ENCODE peak calls at places on chromosomes 12 and 14, in four cellular contexts. G, Y, S and P are unnamed samples.

GRCh38 chr12:21771311-21771710 is 3.2 kb downstream of the KCNJ8 start:
- DNase-seq in G (no peak), Y (no peak), S (peak), P (no peak)

GRCh38 chr14:61386173-61386772 is 64.9 kb downstream of the PRKCH start:
- DNase-seq in G (no peak), Y (no peak), S (no peak), P (no peak)

GRCh38 chr12:68532887-68533248 is 77.8 kb upstream of the RAP1B start:
- DNase-seq in G (no peak), Y (no peak), S (no peak), P (no peak)

GRCh38 chr12:76024942-76025600 is 6.5 kb downstream of the PHLDA1 start:
- DNase-seq in G (no peak), Y (no peak), S (peak), P (no peak)

GRCh38 chr14:61768240-61768639 is 6.0 kb downstream of the SNAPC1 start:
- DNase-seq in G (no peak), Y (no peak), S (no peak), P (no peak)

GRCh38 chr12:49885118-49885517 is 18.6 kb downstream of the FAIM2 start:
- DNase-seq in G (no peak), Y (no peak), S (no peak), P (no peak)

GRCh38 chr12:92431146-92431545 is 271.6 kb upstream of the PLEKHG7 start:
- DNase-seq in G (no peak), Y (no peak), S (no peak), P (peak)

GRCh38 chr12:68327896-68328295 is 4.3 kb downstream of the MDM1 start:
- DNase-seq in G (no peak), Y (no peak), S (no peak), P (no peak)

GRCh38 chr12:59678759-59679411 is 83.1 kb downstream of the SLC16A7 start:
- DNase-seq in G (peak), Y (no peak), S (no peak), P (no peak)

GRCh38 chr14:104301731-104302460 is 163.5 kb downstream of the KIF26A start:
- DNase-seq in G (no peak), Y (no peak), S (no peak), P (no peak)

GRCh38 chr12:14577344-14577743 is 9.7 kb upstream of the PLBD1 start:
- DNase-seq in G (no peak), Y (no peak), S (no peak), P (no peak)

GRCh38 chr14:76977793-76978730 is 50.4 kb downstream of the IRF2BPL start:
- DNase-seq in G (peak), Y (peak), S (peak), P (peak)

GRCh38 chr14:73662439-73663056 is 17.8 kb downstream of the DNAL1 start:
- DNase-seq in G (peak), Y (no peak), S (peak), P (peak)

GRCh38 chr12:9064201-9064814 is 51.4 kb downstream of the A2M start:
- DNase-seq in G (peak), Y (peak), S (peak), P (peak)

GRCh38 chr12:15532364-15532977 is 210.2 kb downstream of the PTPRO start:
- DNase-seq in G (no peak), Y (no peak), S (peak), P (peak)

GRCh38 chr14:65024957-65025356 is 38.3 kb downstream of the FNTB start:
- DNase-seq in G (no peak), Y (no peak), S (no peak), P (no peak)

GRCh38 chr14:106459971-106460730 is 933.8 kb downstream of the TMEM121 start:
- DNase-seq in G (no peak), Y (peak), S (no peak), P (no peak)

GRCh38 chr12:57488397-57489156 is 709 bp downstream of the MARS1 start:
- DNase-seq in G (no peak), Y (no peak), S (no peak), P (no peak)

GRCh38 chr12:78156751-78157150 is 326.1 kb downstream of the NAV3 start:
- DNase-seq in G (no peak), Y (no peak), S (no peak), P (no peak)

GRCh38 chr14:21072102-21072501 is 2.0 kb downstream of the ARHGEF40 start:
- DNase-seq in G (no peak), Y (peak), S (peak), P (peak)

GRCh38 chr12:29343022-29343799 is 37.8 kb downstream of the ERGIC2 start:
- DNase-seq in G (no peak), Y (no peak), S (no peak), P (no peak)

GRCh38 chr12:115661103-115661502 is 616.4 kb downstream of the MED13L start:
- DNase-seq in G (no peak), Y (no peak), S (peak), P (no peak)

GRCh38 chr12:3658327-3659163 is 94.4 kb downstream of the CRACR2A start:
- DNase-seq in G (no peak), Y (no peak), S (peak), P (no peak)

GRCh38 chr12:12433203-12433731 is 76.4 kb downstream of the BORCS5 start:
- DNase-seq in G (no peak), Y (no peak), S (no peak), P (no peak)